ENCODE peak calls at places on chromosomes 6 and 20, in nine cellular contexts. S is lower lobe of right lung; H is head of caudate nucleus; P is lung; C is NCI-H2171 treated with DMSO at 0.1 percent for 48 hours; V is RWPE1; Y is Kasumi-1; F is GF-D8; M is stimulated activated CD4-positive, alpha-beta T cell treated with anti-CD3 and anti-CD28 coated beads, TNF-alpha, amount 100 ng/mL, for 4 hours. A is an unnamed sample.
A peak's percentile ranks its signal among the peaks of the same experiment; 100 is the strongest.

GRCh38 chr6:131976545-131977061 is 25.4 kb upstream of the CCN2 start:
- DNase-seq in S (no peak), H (no peak), P (no peak), C (no peak), V (no peak), Y (no peak), F (no peak), M (no peak), A (no peak)

GRCh38 chr20:25987073-25987927 is 290.6 kb upstream of the ZNF337 start:
- DNase-seq in S (peak; percentile 53), H (peak; percentile 73), P (no peak), C (peak; percentile 84), V (no peak), Y (no peak), F (no peak), M (peak; percentile 31), A (peak; percentile 68)

GRCh38 chr6:71224011-71224410 is 64.6 kb upstream of the OGFRL1 start:
- DNase-seq in S (no peak), H (no peak), P (no peak), C (no peak), V (no peak), Y (no peak), F (no peak), M (no peak), A (no peak)

GRCh38 chr6:121539537-121539936 is 104.1 kb downstream of the GJA1 start:
- DNase-seq in S (no peak), H (no peak), P (no peak), C (no peak), V (no peak), Y (no peak), F (no peak), M (no peak), A (no peak)

GRCh38 chr6:94124333-94124732 is 705.0 kb upstream of the EPHA7 start:
- DNase-seq in S (no peak), H (no peak), P (no peak), C (no peak), V (no peak), Y (no peak), F (no peak), M (no peak), A (no peak)

GRCh38 chr6:55913213-55914195 is 38.1 kb upstream of the BMP5 start:
- DNase-seq in S (no peak), H (no peak), P (no peak), C (no peak), V (no peak), Y (peak; percentile 42), F (no peak), M (no peak), A (no peak)

GRCh38 chr6:31771992-31772358 is 5.2 kb downstream of the VWA7 start:
- DNase-seq in S (no peak), H (no peak), P (no peak), C (no peak), V (no peak), Y (no peak), F (no peak), M (peak; percentile 28), A (no peak)

GRCh38 chr20:32337937-32338661 is 20.0 kb upstream of the ASXL1 start:
- DNase-seq in S (no peak), H (no peak), P (no peak), C (no peak), V (no peak), Y (no peak), F (no peak), M (no peak), A (no peak)

GRCh38 chr6:113710110-113710509 is 147.0 kb upstream of the MARCKS start:
- DNase-seq in S (no peak), H (no peak), P (no peak), C (no peak), V (no peak), Y (no peak), F (no peak), M (no peak), A (no peak)

GRCh38 chr20:62161347-62161746 is 17.8 kb downstream of the SS18L1 start:
- DNase-seq in S (no peak), H (no peak), P (no peak), C (no peak), V (peak; percentile 98), Y (no peak), F (no peak), M (no peak), A (no peak)